ENCODE peak calls at places on chromosomes 16 and 17, in eight cellular contexts. O is heart right ventricle, W is esophagus muscularis mucosa, G is ascending aorta, U is gastrocnemius medialis, L is uterus, C is fibroblast of lung, E is endodermal cell. Z is an unnamed sample.

GRCh38 chr16:1786242-1787055 is 3.7 kb downstream of the NUBP2 start:
- DNase-seq in O (no peak), W (no peak), G (no peak), U (peak; percentile 15), L (peak; percentile 16), C (no peak), E (peak; percentile 63), Z (no peak)

GRCh38 chr16:79664407-79664806 is 63.9 kb upstream of the MAF start:
- DNase-seq in O (no peak), W (no peak), G (no peak), U (no peak), L (no peak), C (no peak), E (no peak), Z (no peak)

GRCh38 chr16:15567823-15568222 is 75.1 kb downstream of the MARF1 start:
- DNase-seq in O (no peak), W (no peak), G (no peak), U (peak; percentile 91), L (no peak), C (no peak), E (no peak), Z (no peak)

GRCh38 chr17:58520843-58521430 is 6.5 kb upstream of the MTMR4 start:
- DNase-seq in O (no peak), W (no peak), G (no peak), U (no peak), L (no peak), C (no peak), E (peak; percentile 90), Z (no peak)

GRCh38 chr17:36608794-36609497 is 7.6 kb downstream of the MRM1 start:
- DNase-seq in O (no peak), W (no peak), G (no peak), U (peak; percentile 45), L (peak; percentile 45), C (peak; percentile 72), E (peak; percentile 90), Z (no peak)

GRCh38 chr17:82931696-82932060 is 91.9 kb upstream of the ZNF750 start:
- DNase-seq in O (peak; percentile 77), W (peak; percentile 93), G (peak; percentile 66), U (peak; percentile 66), L (peak; percentile 84), C (peak; percentile 87), E (no peak), Z (no peak)

GRCh38 chr17:13365331-13365730 is 236.4 kb downstream of the HS3ST3A1 start:
- DNase-seq in O (no peak), W (no peak), G (no peak), U (no peak), L (no peak), C (peak; percentile 39), E (no peak), Z (no peak)

GRCh38 chr16:55257971-55258613 is 65.9 kb upstream of the IRX6 start:
- DNase-seq in O (peak; percentile 23), W (no peak), G (no peak), U (peak; percentile 30), L (no peak), C (peak; percentile 21), E (peak; percentile 93), Z (peak; percentile 58)

GRCh38 chr17:956905-957304 is 22.7 kb downstream of the NXN start:
- DNase-seq in O (no peak), W (no peak), G (no peak), U (peak; percentile 35), L (no peak), C (no peak), E (peak; percentile 50), Z (no peak)

GRCh38 chr17:61504697-61505096 is 52.5 kb downstream of the TBX4 start:
- DNase-seq in O (no peak), W (no peak), G (no peak), U (no peak), L (no peak), C (peak; percentile 89), E (no peak), Z (no peak)

GRCh38 chr17:17216236-17216635 is 10.1 kb upstream of the PLD6 start:
- DNase-seq in O (no peak), W (no peak), G (no peak), U (no peak), L (no peak), C (no peak), E (no peak), Z (no peak)

GRCh38 chr16:19645557-19645981 is 72.5 kb downstream of the KNOP1 start:
- DNase-seq in O (peak; percentile 77), W (peak; percentile 93), G (no peak), U (peak; percentile 33), L (peak; percentile 56), C (no peak), E (no peak), Z (no peak)

GRCh38 chr17:39531252-39531651 is 70.0 kb downstream of the CDK12 start:
- DNase-seq in O (no peak), W (no peak), G (no peak), U (no peak), L (no peak), C (peak; percentile 8), E (no peak), Z (no peak)

GRCh38 chr16:54050281-54051210 is 236.0 kb downstream of the IRX3 start:
- DNase-seq in O (no peak), W (no peak), G (no peak), U (no peak), L (no peak), C (no peak), E (peak; percentile 81), Z (no peak)

GRCh38 chr16:85697441-85697840 is 8.7 kb upstream of the GINS2 start:
- DNase-seq in O (no peak), W (no peak), G (no peak), U (no peak), L (no peak), C (no peak), E (no peak), Z (no peak)
- H3K36me3 ChIP-seq in O (no peaks in the 10 kb centered on the region), W (no peaks in the 10 kb centered on the region), G (no peaks in the 10 kb centered on the region), U (no peaks in the 10 kb centered on the region), L (no peaks in the 10 kb centered on the region), C (no peaks in the 10 kb centered on the region), E (no peaks in the 10 kb centered on the region), Z (no peaks in the 10 kb centered on the region)

DNA sequence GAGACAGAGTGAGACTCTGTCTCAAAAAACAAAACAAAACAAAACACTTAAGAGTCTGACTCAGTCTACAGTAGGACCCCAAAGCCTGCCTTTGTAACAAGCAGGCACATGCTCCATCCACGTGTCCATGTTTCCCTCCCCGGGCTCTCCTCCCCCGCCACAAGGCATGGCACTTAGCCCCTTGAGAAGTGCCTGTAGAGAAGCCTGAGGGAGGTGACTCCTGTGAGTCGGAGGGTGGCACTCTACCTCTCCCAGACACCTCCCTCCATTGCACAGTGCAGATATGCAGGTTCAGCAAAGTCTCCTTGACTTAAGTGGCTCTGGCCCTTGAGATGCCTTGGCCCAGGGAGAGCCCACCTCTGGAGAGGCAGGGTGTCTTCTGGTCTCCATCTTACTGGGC is 6.8 kb downstream of the FHOD1 start:
- DNase-seq in O (no peak), W (no peak), G (no peak), U (no peak), L (no peak), C (no peak), E (peak; percentile 21), Z (no peak)
- H3K36me3 ChIP-seq in O (no peaks in the 10 kb centered on the region), W (peaks cover 42% of the 10 kb centered on the region), G (peaks cover 34% of the 10 kb centered on the region), U (peaks cover 42% of the 10 kb centered on the region), L (no peaks in the 10 kb centered on the region), C (peaks cover 30% of the 10 kb centered on the region), E (peaks cover 88% of the 10 kb centered on the region), Z (no peaks in the 10 kb centered on the region)

DNA sequence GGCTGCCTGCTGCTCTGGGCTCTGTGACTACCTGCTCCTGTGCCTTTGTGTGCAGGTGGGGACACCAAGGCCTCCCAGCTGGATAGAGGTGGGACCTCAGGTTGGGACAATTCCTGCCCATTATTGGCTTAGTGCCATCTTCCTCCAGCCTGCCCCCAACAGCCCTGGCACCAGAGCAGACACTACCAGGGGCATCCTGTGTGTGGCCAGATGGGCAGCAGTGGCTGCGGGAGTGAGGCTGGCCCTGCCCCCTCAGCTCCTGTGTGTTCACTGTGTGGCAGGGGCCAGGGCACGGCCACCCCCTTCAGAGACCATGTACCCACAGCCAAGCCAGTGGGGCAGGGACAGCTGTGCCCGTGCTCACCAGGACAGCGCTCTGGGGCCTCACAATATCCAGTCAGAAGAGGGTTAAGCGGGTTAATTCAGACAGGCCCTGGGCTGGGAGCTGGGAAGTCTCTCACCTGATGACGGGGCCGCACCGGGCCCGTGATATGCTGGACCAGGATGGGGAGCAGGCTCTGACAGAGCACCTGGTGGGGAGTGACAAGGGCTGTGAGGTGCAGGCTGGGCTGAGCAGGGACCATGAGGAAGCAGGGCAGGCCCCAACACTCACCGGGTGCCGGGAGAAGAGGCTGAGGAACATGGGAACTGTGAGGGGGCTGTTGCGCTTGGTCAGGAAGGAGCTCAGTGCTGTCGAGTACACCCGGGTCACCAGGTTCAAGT is 13.0 kb downstream of the MYBBP1A start:
- DNase-seq in O (no peak), W (no peak), G (no peak), U (no peak), L (no peak), C (no peak), E (no peak), Z (no peak)
- H3K36me3 ChIP-seq in O (no peaks in the 10 kb centered on the region), W (peaks cover 87% of the 10 kb centered on the region), G (peaks cover 71% of the 10 kb centered on the region), U (peaks cover 66% of the 10 kb centered on the region), L (no peaks in the 10 kb centered on the region), C (peaks cover 26% of the 10 kb centered on the region), E (peaks cover 23% of the 10 kb centered on the region), Z (no peaks in the 10 kb centered on the region)

DNA sequence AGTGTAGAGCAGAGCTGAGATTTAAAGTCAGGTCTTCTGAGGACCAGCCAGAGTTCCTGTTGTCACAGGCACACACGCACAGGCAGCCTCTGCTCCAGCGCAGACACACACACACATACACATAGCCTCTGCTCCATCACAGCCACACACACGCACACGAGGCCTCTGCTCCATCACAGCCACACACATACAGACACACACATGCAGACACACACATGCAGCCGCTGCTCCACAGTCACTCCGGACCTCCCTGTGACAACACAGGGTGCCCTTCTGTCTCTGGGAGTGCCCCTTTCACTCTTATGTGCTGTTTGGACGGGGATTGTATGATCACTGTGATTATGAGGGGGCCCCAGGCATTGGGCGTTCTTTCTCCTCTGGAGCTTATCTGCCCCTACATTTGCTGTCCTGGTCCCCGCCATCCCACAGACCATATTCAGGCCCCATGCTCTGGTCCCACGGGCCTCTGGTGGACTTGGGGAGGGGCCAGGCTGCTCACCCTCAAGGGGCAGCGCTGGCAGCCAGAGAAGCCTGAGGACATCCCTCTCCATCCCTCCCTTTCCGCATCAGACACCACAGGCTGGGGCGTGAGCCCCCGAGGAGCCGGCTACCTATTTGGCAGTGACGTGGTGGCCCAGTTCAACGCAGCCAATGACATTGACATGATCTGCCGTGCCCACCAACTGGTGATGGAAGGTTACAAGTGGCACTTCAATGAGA is 7.5 kb downstream of the TBX6 start:
- DNase-seq in O (no peak), W (no peak), G (no peak), U (no peak), L (no peak), C (no peak), E (no peak), Z (no peak)
- H3K36me3 ChIP-seq in O (no peaks in the 10 kb centered on the region), W (peaks cover 68% of the 10 kb centered on the region), G (peaks cover 52% of the 10 kb centered on the region), U (peaks cover 62% of the 10 kb centered on the region), L (no peaks in the 10 kb centered on the region), C (peaks cover 47% of the 10 kb centered on the region), E (peaks cover 68% of the 10 kb centered on the region), Z (peaks cover 3% of the 10 kb centered on the region)

GRCh38 chr17:8380049-8380448 is 2.9 kb downstream of the RPL26 start:
- DNase-seq in O (no peak), W (no peak), G (no peak), U (no peak), L (no peak), C (no peak), E (no peak), Z (no peak)
- H3K36me3 ChIP-seq in O (no peaks in the 10 kb centered on the region), W (peaks cover 48% of the 10 kb centered on the region), G (peaks cover 35% of the 10 kb centered on the region), U (peaks cover 52% of the 10 kb centered on the region), L (no peaks in the 10 kb centered on the region), C (peaks cover 9% of the 10 kb centered on the region), E (peaks cover 56% of the 10 kb centered on the region), Z (peaks cover 42% of the 10 kb centered on the region)

GRCh38 chr16:74679983-74680382 is 13.3 kb upstream of the RFWD3 start:
- DNase-seq in O (no peak), W (no peak), G (peak; percentile 4), U (no peak), L (no peak), C (no peak), E (no peak), Z (no peak)
- H3K36me3 ChIP-seq in O (no peaks in the 10 kb centered on the region), W (peaks cover 28% of the 10 kb centered on the region), G (peaks cover 32% of the 10 kb centered on the region), U (no peaks in the 10 kb centered on the region), L (no peaks in the 10 kb centered on the region), C (no peaks in the 10 kb centered on the region), E (no peaks in the 10 kb centered on the region), Z (no peaks in the 10 kb centered on the region)

Z was measured in vagina.